ENCODE peak calls at places on chromosomes 7 and 10, in ten cellular contexts. F is ovary, J is GM23338, E is mesenchymal stem cell, T is transverse colon, B is heart left ventricle, Q is body of pancreas, S is IMR-90, R is psoas muscle, Z is cardiac muscle cell. P is an unnamed sample.

GRCh38 chr10:124223711-124224085 is 130.3 kb upstream of the CHST15 start:
- DNase-seq in F (no peak), J (no peak), E (no peak), T (peak; percentile 3), B (no peak), Q (no peak), S (no peak), R (no peak), Z (no peak), P (no peak)

GRCh38 chr7:37323912-37324430 is 124.7 kb downstream of the ELMO1 start:
- DNase-seq in F (no peak), J (no peak), E (no peak), T (no peak), B (no peak), Q (no peak), S (no peak), R (no peak), Z (no peak), P (no peak)

GRCh38 chr10:110872145-110872983 is 636 bp downstream of the PDCD4 start:
- DNase-seq in F (peak; percentile 69), J (peak; percentile 87), E (peak; percentile 94), T (peak; percentile 75), B (peak; percentile 76), Q (peak; percentile 80), S (peak; percentile 81), R (peak; percentile 63), Z (peak; percentile 88), P (peak; percentile 73)

GRCh38 chr7:157584420-157584819 is 247.6 kb downstream of the DNAJB6 start:
- DNase-seq in F (no peak), J (no peak), E (no peak), T (no peak), B (no peak), Q (no peak), S (no peak), R (no peak), Z (no peak), P (no peak)

GRCh38 chr7:43642897-43643630 is 60.2 kb downstream of the STK17A start:
- DNase-seq in F (no peak), J (no peak), E (no peak), T (no peak), B (no peak), Q (no peak), S (no peak), R (no peak), Z (no peak), P (no peak)

GRCh38 chr7:191105-192034 is 1.0 kb upstream of the FAM20C start:
- DNase-seq in F (no peak), J (no peak), E (peak; percentile 80), T (no peak), B (peak; percentile 51), Q (peak; percentile 41), S (peak; percentile 92), R (peak; percentile 60), Z (peak; percentile 15), P (peak; percentile 81)

GRCh38 chr7:122219253-122219865 is 75.3 kb upstream of the AASS start:
- DNase-seq in F (no peak), J (peak; percentile 61), E (peak; percentile 25), T (no peak), B (no peak), Q (no peak), S (peak; percentile 26), R (no peak), Z (peak; percentile 32), P (no peak)

GRCh38 chr10:78301481-78301880 is 267.8 kb downstream of the RPS24 start:
- DNase-seq in F (no peak), J (no peak), E (no peak), T (no peak), B (no peak), Q (no peak), S (no peak), R (no peak), Z (no peak), P (peak; percentile 50)

GRCh38 chr10:67033878-67034277 is 108.0 kb downstream of the LRRTM3 start:
- DNase-seq in F (no peak), J (no peak), E (no peak), T (no peak), B (no peak), Q (no peak), S (no peak), R (no peak), Z (no peak), P (no peak)

GRCh38 chr7:16630654-16631053 is 14.9 kb downstream of the ANKMY2 start:
- DNase-seq in F (no peak), J (peak; percentile 74), E (no peak), T (no peak), B (no peak), Q (no peak), S (no peak), R (no peak), Z (no peak), P (no peak)

GRCh38 chr7:83936056-83936703 is 258.4 kb downstream of the SEMA3A start:
- DNase-seq in F (peak; percentile 9), J (peak; percentile 87), E (peak; percentile 75), T (peak; percentile 47), B (peak; percentile 30), Q (peak; percentile 53), S (peak; percentile 81), R (peak; percentile 14), Z (peak; percentile 82), P (no peak)

GRCh38 chr10:4061441-4061951 is 276.5 kb upstream of the KLF6 start:
- DNase-seq in F (peak; percentile 31), J (no peak), E (peak; percentile 39), T (peak; percentile 80), B (no peak), Q (no peak), S (no peak), R (peak; percentile 59), Z (no peak), P (peak; percentile 95)

GRCh38 chr7:2193575-2194305 is 39.0 kb downstream of the MAD1L1 start:
- DNase-seq in F (no peak), J (no peak), E (no peak), T (no peak), B (no peak), Q (no peak), S (no peak), R (no peak), Z (no peak), P (no peak)
- H3K27ac ChIP-seq in F (no peak overlapping the region), J (no peak overlapping the region), E (no peak overlapping the region), T (no peak overlapping the region), B (no peak overlapping the region), Q (no peak overlapping the region), S (no peak overlapping the region), R (peak overlapping the region; percentile 68), Z (no peak overlapping the region), P (no peak overlapping the region)

DNA sequence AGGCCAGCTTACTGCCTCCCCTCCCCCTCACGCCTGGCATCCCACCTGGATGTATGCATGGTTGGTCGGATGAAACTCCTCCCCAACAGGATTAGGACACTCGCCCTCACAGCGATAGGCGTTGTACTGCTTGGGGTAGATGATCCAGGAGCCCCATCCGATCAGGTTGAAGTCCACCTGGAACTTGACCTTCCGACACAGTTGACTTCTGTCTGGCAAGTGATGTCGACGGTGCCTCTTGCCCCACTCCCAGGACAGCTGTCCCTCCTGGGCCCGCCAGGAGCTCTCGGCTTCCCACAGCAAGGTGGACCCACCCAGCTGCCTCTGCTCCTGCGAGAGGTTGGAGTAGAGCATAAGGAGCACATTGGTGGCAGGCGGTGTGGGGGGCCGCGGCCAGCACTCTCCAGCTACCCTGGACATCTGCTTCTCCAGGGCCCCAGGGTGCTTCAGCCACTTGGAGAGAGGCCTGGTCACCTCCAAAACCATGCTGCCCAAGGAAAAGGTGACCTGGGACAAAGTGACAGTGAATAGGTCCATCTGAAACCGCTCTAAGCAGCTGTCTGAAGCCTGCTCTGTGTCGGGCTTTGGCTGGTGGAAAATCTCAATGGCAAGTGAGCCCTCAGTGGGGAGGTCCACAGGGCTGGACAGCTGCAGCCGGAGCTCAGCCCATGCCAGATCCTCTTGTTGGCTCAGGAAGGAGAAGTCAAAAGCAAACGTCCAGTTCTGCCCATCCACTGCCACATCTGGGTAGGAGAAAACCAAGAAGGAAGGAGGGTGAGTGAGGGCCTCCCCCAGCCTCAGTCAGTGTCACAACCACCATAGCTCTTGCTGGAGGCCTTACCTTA is 6.0 kb downstream of the NODAL start:
- DNase-seq in F (no peak), J (no peak), E (no peak), T (no peak), B (no peak), Q (no peak), S (no peak), R (no peak), Z (no peak), P (no peak)
- H3K36me3 ChIP-seq in F (no peaks in the 10 kb centered on the region), J (peaks cover 5% of the 10 kb centered on the region), E (peaks cover 19% of the 10 kb centered on the region), T (no peaks in the 10 kb centered on the region), B (no peaks in the 10 kb centered on the region), Q (no peaks in the 10 kb centered on the region), S (peaks cover 2% of the 10 kb centered on the region), R (no peaks in the 10 kb centered on the region), Z (no peaks in the 10 kb centered on the region), P (no peaks in the 10 kb centered on the region)

GRCh38 chr7:34107306-34107705 is 202.0 kb downstream of the BMPER start:
- DNase-seq in F (peak; percentile 36), J (no peak), E (no peak), T (no peak), B (peak; percentile 43), Q (no peak), S (peak; percentile 63), R (no peak), Z (no peak), P (no peak)

GRCh38 chr7:34104992-34105391 is 199.7 kb downstream of the BMPER start:
- DNase-seq in F (no peak), J (no peak), E (peak; percentile 48), T (no peak), B (no peak), Q (no peak), S (peak; percentile 19), R (no peak), Z (no peak), P (no peak)

GRCh38 chr7:34100661-34101060 is 195.3 kb downstream of the BMPER start:
- DNase-seq in F (no peak), J (no peak), E (no peak), T (no peak), B (no peak), Q (no peak), S (no peak), R (no peak), Z (no peak), P (no peak)

GRCh38 chr7:34108150-34108549 is 202.8 kb downstream of the BMPER start:
- DNase-seq in F (no peak), J (no peak), E (peak; percentile 63), T (no peak), B (no peak), Q (no peak), S (peak; percentile 59), R (peak; percentile 20), Z (no peak), P (peak; percentile 83)

GRCh38 chr7:34104120-34104519 is 198.8 kb downstream of the BMPER start:
- DNase-seq in F (no peak), J (no peak), E (peak; percentile 47), T (no peak), B (no peak), Q (no peak), S (peak; percentile 4), R (no peak), Z (no peak), P (no peak)
- H3K27ac ChIP-seq in F (no peak overlapping the region), J (no peak overlapping the region), E (no peak overlapping the region), T (no peak overlapping the region), B (no peak overlapping the region), Q (no peak overlapping the region), S (no peak overlapping the region), R (no peak overlapping the region), Z (peak overlapping the region; percentile 77), P (no peak overlapping the region)

DNA sequence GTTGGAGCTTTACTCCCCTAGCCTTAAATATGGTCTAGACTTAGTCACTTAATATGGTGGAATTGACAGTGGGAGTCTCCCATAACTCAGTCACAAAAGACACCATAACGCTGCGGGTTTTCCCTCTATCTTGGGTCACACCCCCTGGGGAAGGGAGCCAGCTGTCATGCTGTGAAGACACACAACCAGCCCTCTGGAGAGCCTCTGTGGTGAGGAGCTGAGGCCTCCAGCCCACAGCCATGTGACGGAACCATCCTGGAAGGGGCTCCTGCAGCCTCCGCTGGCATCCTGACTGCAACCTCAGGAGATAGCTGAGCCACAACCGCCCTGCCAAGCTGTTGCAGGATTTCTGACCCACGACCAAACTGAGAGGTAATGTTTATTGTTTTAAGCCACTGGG is 37.9 kb downstream of the PAXIP1 start:
- DNase-seq in F (no peak), J (no peak), E (peak; percentile 1), T (no peak), B (no peak), Q (no peak), S (no peak), R (no peak), Z (no peak), P (no peak)
- H3K36me3 ChIP-seq in F (no peaks in the 10 kb centered on the region), J (peaks cover 44% of the 10 kb centered on the region), E (peaks cover 36% of the 10 kb centered on the region), T (peaks cover 37% of the 10 kb centered on the region), B (no peaks in the 10 kb centered on the region), Q (peaks cover 17% of the 10 kb centered on the region), S (peaks cover 46% of the 10 kb centered on the region), R (peaks cover 93% of the 10 kb centered on the region), Z (peaks cover 58% of the 10 kb centered on the region), P (peaks cover 69% of the 10 kb centered on the region)